ENCODE peak calls at places on chromosomes 2 and 18, in eight cellular contexts. A, K, P, O, V, X, F and I are unnamed samples.
A peak's percentile ranks its signal among the peaks of the same experiment; 100 is the strongest.

GRCh38 chr2:113754989-113755689 is 1.3 kb downstream of the SLC35F5 start:
- DNase-seq in V (no peak), O (no peak), F (peak; percentile 12), A (no peak), X (no peak), P (no peak), K (no peak), I (no peak)

GRCh38 chr18:67132919-67133318 is 383.6 kb downstream of the DSEL start:
- DNase-seq in X (no peak), F (peak; percentile 9), V (no peak), O (no peak), P (no peak), A (no peak), K (no peak), I (no peak)

GRCh38 chr2:40716879-40717278 is 265.0 kb upstream of the SLC8A1 start:
- DNase-seq in F (peak; percentile 97), O (no peak), A (peak; percentile 34), V (no peak), X (no peak), P (peak; percentile 48), K (no peak), I (no peak)

GRCh38 chr2:134287323-134287722 is 33.5 kb downstream of the MGAT5 start:
- DNase-seq in V (no peak), X (no peak), A (no peak), P (no peak), K (no peak), O (no peak), F (no peak), I (no peak)

GRCh38 chr18:48036641-48037421 is 106.4 kb upstream of the SMAD2 start:
- DNase-seq in V (peak; percentile 41), X (no peak), A (no peak), F (no peak), P (no peak), O (no peak), K (no peak), I (peak; percentile 68)

GRCh38 chr2:113114996-113115395 is 12.4 kb upstream of the IL1RN start:
- DNase-seq in O (no peak), P (no peak), V (no peak), A (no peak), K (no peak), F (peak; percentile 60), X (no peak), I (no peak)

GRCh38 chr18:3297025-3297984 is 35.4 kb downstream of the MYL12B start:
- DNase-seq in P (peak; percentile 92), A (peak; percentile 37), F (peak; percentile 93), V (peak; percentile 98), K (peak; percentile 89), O (peak; percentile 98), X (peak; percentile 80), I (peak; percentile 85)

GRCh38 chr2:129267559-129267958 is 711.9 kb upstream of the RAB6C start:
- DNase-seq in P (no peak), K (no peak), A (no peak), O (no peak), X (no peak), V (no peak), F (no peak), I (no peak)

GRCh38 chr2:27003003-27003402 is 29.8 kb upstream of the TMEM214 start:
- DNase-seq in P (no peak), K (no peak), X (no peak), O (no peak), F (no peak), A (no peak), V (no peak), I (no peak)

GRCh38 chr2:198973181-198973580 is 484.6 kb downstream of the SATB2 start:
- DNase-seq in A (no peak), F (peak; percentile 43), X (no peak), O (no peak), V (no peak), P (no peak), K (no peak), I (no peak)

GRCh38 chr2:198966269-198966668 is 491.5 kb downstream of the SATB2 start:
- DNase-seq in O (no peak), K (no peak), X (no peak), A (no peak), F (peak; percentile 37), P (no peak), V (no peak), I (no peak)

GRCh38 chr2:198973785-198974184 is 484.0 kb downstream of the SATB2 start:
- DNase-seq in O (no peak), P (no peak), A (no peak), K (no peak), F (no peak), V (no peak), X (no peak), I (no peak)

GRCh38 chr2:198968585-198968984 is 489.2 kb downstream of the SATB2 start:
- DNase-seq in P (no peak), O (peak; percentile 68), V (no peak), F (no peak), K (no peak), A (no peak), X (no peak), I (no peak)
- TF ChIP-seq CTCF in P (no peak), O (no peak), V (no peak), F (no peak), K (no peak), A (no peak), X (no peak), I (no peak)

GRCh38 chr2:135874966-135875365 is 1.3 kb downstream of the MCM6 start:
- DNase-seq in X (no peak), K (no peak), O (no peak), A (no peak), F (no peak), P (no peak), V (no peak), I (no peak)

GRCh38 chr2:135875491-135876065 is 665 bp downstream of the MCM6 start:
- DNase-seq in K (no peak), F (peak; percentile 38), P (peak; percentile 67), X (peak; percentile 42), V (peak; percentile 84), O (peak; percentile 56), A (no peak), I (peak; percentile 76)

GRCh38 chr2:135870571-135870970 is 5.7 kb downstream of the MCM6 start:
- DNase-seq in O (no peak), X (no peak), P (no peak), V (no peak), K (no peak), A (no peak), F (no peak), I (no peak)

GRCh38 chr2:135876066-135876711 is at the start of gene MCM6:
- DNase-seq in F (peak; percentile 95), P (peak; percentile 99), K (peak; percentile 98), O (peak; percentile 98), X (peak; percentile 95), A (peak; percentile 96), V (peak; percentile 100), I (peak; percentile 99)
- TF ChIP-seq CTCF in F (no peak), P (peak; percentile 24), K (peak; percentile 61), O (no peak), X (no peak), A (peak; percentile 9), V (peak; percentile 10), I (no peak)

GRCh38 chr2:178280261-178280852 is 86.0 kb downstream of the OSBPL6 start:
- DNase-seq in A (no peak), K (no peak), V (no peak), F (peak; percentile 51), X (peak; percentile 39), P (no peak), O (peak; percentile 74), I (no peak)
- TF ChIP-seq CTCF in A (peak; percentile 64), K (peak; percentile 83), V (peak; percentile 82), F (peak; percentile 79), X (peak; percentile 59), P (peak; percentile 85), O (peak; percentile 65), I (peak; percentile 75)

GRCh38 chr18:78984941-78985784 is 5.5 kb downstream of the SALL3 start:
- DNase-seq in K (no peak), F (no peak), P (no peak), V (peak; percentile 92), X (no peak), O (peak; percentile 7), A (no peak), I (no peak)
- TF ChIP-seq CTCF in K (peak; percentile 61), F (peak; percentile 46), P (peak; percentile 25), V (peak; percentile 79), X (no peak), O (no peak), A (no peak), I (no peak)

GRCh38 chr18:23154823-23155517 is 19.7 kb downstream of the CABLES1 start:
- DNase-seq in F (no peak), A (no peak), O (no peak), K (no peak), V (no peak), X (no peak), P (no peak), I (no peak)
- TF ChIP-seq CTCF in F (no peak), A (no peak), O (no peak), K (peak; percentile 51), V (no peak), X (no peak), P (no peak), I (no peak)

GRCh38 chr2:101429453-101429852 is 42.1 kb upstream of the CREG2 start:
- DNase-seq in F (no peak), P (no peak), V (no peak), A (no peak), O (no peak), X (no peak), K (no peak), I (peak; percentile 26)

GRCh38 chr2:101427743-101428142 is 40.4 kb upstream of the CREG2 start:
- DNase-seq in A (no peak), O (no peak), X (no peak), P (no peak), F (no peak), K (no peak), V (no peak), I (peak; percentile 36)

GRCh38 chr2:101428413-101429176 is 41.3 kb upstream of the CREG2 start:
- DNase-seq in F (no peak), X (no peak), A (no peak), V (no peak), P (no peak), O (no peak), K (no peak), I (peak; percentile 35)

GRCh38 chr2:101426808-101427207 is 39.5 kb upstream of the CREG2 start:
- DNase-seq in A (no peak), V (no peak), F (no peak), O (no peak), X (no peak), P (no peak), K (no peak), I (peak; percentile 43)

DNA sequence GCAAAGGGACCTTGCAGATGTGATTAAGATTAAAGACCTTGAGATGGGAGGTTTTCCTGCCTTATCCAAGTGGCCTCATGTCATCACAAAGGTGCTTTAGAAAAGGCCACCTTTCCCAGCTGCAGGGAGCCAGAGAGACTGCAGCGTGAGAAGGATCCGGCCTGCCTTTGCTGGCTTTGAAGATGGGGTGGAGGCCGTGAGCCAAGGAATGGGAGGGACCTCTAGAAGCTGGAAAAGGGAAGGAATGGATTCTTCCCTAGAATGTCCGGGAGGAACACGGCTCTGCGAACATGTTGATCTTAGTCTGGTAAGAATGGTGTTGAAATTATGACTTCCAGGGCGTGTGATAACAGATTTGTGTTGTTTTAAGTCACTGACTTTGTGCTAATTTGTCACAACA is 39.9 kb upstream of the CREG2 start:
- DNase-seq in X (no peak), P (no peak), F (no peak), K (no peak), A (no peak), V (no peak), O (no peak), I (peak; percentile 38)
- TF ChIP-seq CTCF in X (no peak), P (no peak), F (no peak), K (no peak), A (no peak), V (no peak), O (no peak), I (no peak)